ENCODE peak calls at places on chromosomes 1 and 21, in six cellular contexts. Q is ELR; P is activated CD4-positive, alpha-beta T cell treated with anti-CD3 and anti-CD28 coated beads, Interleukin-2, amount 50 U/mL, for 1 hour; G is HTR-8/SVneo; V is activated T-cell treated with anti-CD3 and anti-CD28 coated beads, Interleukin-2, amount 50 U/mL, for 72 hours; X is dorsolateral prefrontal cortex. C is an unnamed sample.

GRCh38 chr1:217881131-217881543 is 250.0 kb downstream of the SPATA17 start:
- DNase-seq in X (no peak), Q (peak), V (no peak), P (no peak), G (peak), C (no peak)

GRCh38 chr1:41343790-41344679 is 17.2 kb upstream of the FOXO6 start:
- DNase-seq in X (no peak), P (no peak), G (no peak), V (peak), Q (peak), C (no peak)

GRCh38 chr1:240823357-240823756 is 211.4 kb upstream of the GREM2 start:
- DNase-seq in X (no peak), P (no peak), V (no peak), Q (no peak), G (no peak), C (no peak)

GRCh38 chr1:174289644-174290310 is 130.5 kb downstream of the RABGAP1L start:
- DNase-seq in Q (no peak), P (no peak), V (no peak), X (no peak), G (no peak), C (no peak)

GRCh38 chr1:3156936-3157335 is 87.9 kb downstream of the PRDM16 start:
- DNase-seq in G (no peak), V (no peak), P (no peak), X (no peak), Q (no peak), C (no peak)

GRCh38 chr1:110173466-110174117 is 23.3 kb downstream of the SLC6A17 start:
- DNase-seq in G (no peak), P (no peak), X (no peak), Q (peak), V (no peak), C (no peak)

GRCh38 chr1:45629035-45629434 is 5.2 kb upstream of the CCDC17 start:
- DNase-seq in V (no peak), P (no peak), Q (no peak), G (no peak), X (no peak), C (no peak)

GRCh38 chr1:1558591-1558990 is 16.1 kb downstream of the SSU72 start:
- DNase-seq in X (no peak), G (no peak), Q (no peak), P (no peak), V (no peak), C (no peak)

GRCh38 chr1:9235123-9235513 is 544 bp downstream of the H6PD start:
- DNase-seq in Q (peak), V (no peak), G (no peak), P (no peak), X (no peak), C (no peak)

GRCh38 chr21:31161157-31161556 is 122.9 kb upstream of the KRTAP19-8 start:
- DNase-seq in P (no peak), G (peak), X (peak), Q (peak), V (peak), C (no peak)

GRCh38 chr1:94883688-94884087 is 43.2 kb downstream of the CNN3 start:
- DNase-seq in V (peak), Q (peak), G (no peak), P (no peak), X (no peak), C (no peak)

GRCh38 chr1:201503397-201504176 is 3.3 kb downstream of the CSRP1 start:
- DNase-seq in Q (peak), X (no peak), V (no peak), G (peak), P (no peak), C (no peak)

GRCh38 chr1:160826546-160826945 is 30.6 kb downstream of the LY9 start:
- DNase-seq in Q (peak), X (no peak), V (no peak), P (no peak), G (no peak), C (no peak)

GRCh38 chr21:45393021-45393420 is 11.9 kb upstream of the COL18A1 start:
- DNase-seq in X (no peak), G (no peak), P (no peak), V (no peak), Q (no peak), C (no peak)

GRCh38 chr1:241521718-241522117 is 2.2 kb upstream of the FH start:
- DNase-seq in Q (no peak), G (no peak), V (no peak), P (no peak), X (no peak), C (no peak)

GRCh38 chr1:203037509-203038190 is 11.4 kb downstream of the PPFIA4 start:
- DNase-seq in Q (no peak), P (no peak), X (no peak), V (no peak), G (no peak), C (no peak)

GRCh38 chr1:64080947-64081562 is 122.4 kb upstream of the UBE2U start:
- DNase-seq in G (peak), Q (peak), P (no peak), V (no peak), X (no peak), C (no peak)

GRCh38 chr1:152440635-152441471 is 26.8 kb upstream of the CRNN start:
- DNase-seq in G (peak), P (peak), X (peak), Q (peak), V (peak), C (peak)

GRCh38 chr1:164380893-164381292 is 178.1 kb upstream of the PBX1 start:
- DNase-seq in X (no peak), V (no peak), Q (peak), P (no peak), G (no peak), C (no peak)

GRCh38 chr1:10078494-10078893 is 45.7 kb downstream of the UBE4B start:
- DNase-seq in Q (no peak), G (no peak), X (no peak), V (no peak), P (no peak), C (no peak)

GRCh38 chr21:14284439-14284838 is 68.5 kb downstream of the RBM11 start:
- DNase-seq in X (no peak), V (no peak), G (no peak), P (no peak), Q (no peak), C (no peak)

GRCh38 chr1:198267921-198268320 is 111.1 kb downstream of the NEK7 start:
- DNase-seq in Q (peak), P (no peak), G (peak), V (no peak), X (no peak), C (no peak)

C was measured in germinal center.